ENCODE peak calls at places on chromosome 18, in six cellular contexts. I, U, N, D, W and J are unnamed samples.

GRCh38 chr18:7677424-7677823 is 110.3 kb downstream of the PTPRM start:
- DNase-seq in N (no peak), W (no peak), D (no peak), I (no peak), U (no peak), J (no peak)

GRCh38 chr18:2515908-2516625 is 55.2 kb downstream of the METTL4 start:
- DNase-seq in I (peak), D (peak), W (peak), U (peak), N (no peak), J (peak)

GRCh38 chr18:23992119-23992940 is 22.2 kb upstream of the TTC39C start:
- DNase-seq in U (no peak), N (peak), D (no peak), I (peak), W (peak), J (no peak)

GRCh38 chr18:36408606-36409005 is 111.1 kb downstream of the FHOD3 start:
- DNase-seq in U (no peak), I (no peak), N (no peak), W (no peak), D (no peak), J (no peak)

GRCh38 chr18:12008842-12009580 is 27.7 kb downstream of the IMPA2 start:
- DNase-seq in D (no peak), I (no peak), N (no peak), U (no peak), W (no peak), J (no peak)

GRCh38 chr18:52652451-52652850 is 312.5 kb downstream of the DCC start:
- DNase-seq in I (no peak), N (no peak), W (no peak), D (no peak), U (no peak), J (no peak)

GRCh38 chr18:48799724-48800315 is 150.9 kb downstream of the SMAD7 start:
- DNase-seq in U (no peak), D (no peak), I (no peak), N (no peak), W (no peak), J (no peak)

GRCh38 chr18:62447652-62448051 is 75.2 kb upstream of the ZCCHC2 start:
- DNase-seq in U (no peak), I (peak), W (no peak), N (no peak), D (no peak), J (no peak)

GRCh38 chr18:2881490-2882195 is 34.8 kb downstream of the EMILIN2 start:
- DNase-seq in U (no peak), I (peak), D (peak), W (peak), N (peak), J (peak)

GRCh38 chr18:50875966-50876536 is 2.9 kb upstream of the ME2 start:
- DNase-seq in N (no peak), I (no peak), U (no peak), W (no peak), D (no peak), J (no peak)
- H3K4me3 ChIP-seq in N (no peak), I (no peak), U (no peak), W (no peak), D (no peak), J (no peak)

GRCh38 chr18:59696311-59697235 is 650 bp downstream of the CCBE1 start:
- DNase-seq in N (peak), D (peak), W (peak), I (peak), U (peak), J (no peak)

GRCh38 chr18:59695551-59695950 is 1.7 kb downstream of the CCBE1 start:
- DNase-seq in U (no peak), N (no peak), D (no peak), I (no peak), W (no peak), J (no peak)

GRCh38 chr18:59699750-59700534 is 2.7 kb upstream of the CCBE1 start:
- DNase-seq in I (peak), W (no peak), U (no peak), N (no peak), D (no peak), J (no peak)

GRCh38 chr18:59699061-59699460 is 1.8 kb upstream of the CCBE1 start:
- DNase-seq in U (no peak), N (no peak), D (no peak), I (no peak), W (no peak), J (no peak)

DNA sequence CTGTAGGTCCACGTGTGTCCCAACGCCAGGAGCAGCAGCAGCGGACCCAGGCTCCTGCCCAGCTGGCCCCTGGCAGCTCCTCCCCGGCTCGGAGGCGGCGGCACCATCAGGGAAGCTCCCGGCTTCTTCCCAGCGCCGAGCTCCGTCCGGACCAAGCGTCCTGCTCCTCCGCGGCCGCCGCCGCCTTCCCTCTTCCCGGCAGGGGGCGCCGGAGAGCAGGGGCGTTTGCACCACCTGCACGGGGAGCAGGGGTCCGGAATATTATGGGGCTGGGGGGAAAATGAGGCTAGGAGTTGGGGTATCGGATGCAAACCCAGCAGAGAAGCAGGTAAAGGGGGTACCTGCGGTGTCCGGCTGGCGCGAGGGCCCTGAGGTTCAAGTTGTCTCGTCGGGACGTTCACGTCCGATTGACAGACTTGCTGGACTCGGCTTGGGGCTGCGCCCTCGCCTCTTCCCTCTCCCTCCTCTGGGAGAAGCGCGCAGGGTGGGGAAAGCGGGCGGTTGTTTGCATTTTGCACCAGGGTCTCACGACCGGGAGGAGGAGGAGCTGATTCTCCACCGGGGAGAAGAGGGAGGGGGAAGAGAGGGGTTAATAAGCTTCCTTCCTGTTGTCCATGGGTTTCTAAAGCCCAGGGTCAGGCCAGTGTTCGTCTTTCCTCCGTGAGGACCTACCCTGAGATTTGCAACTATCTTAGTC is at the start of gene CCBE1:
- DNase-seq in D (peak), U (peak), W (peak), N (peak), I (peak), J (no peak)
- TF ChIP-seq CTCF in D (peak), U (peak), W (peak), N (peak), I (peak), J (peak)

DNA sequence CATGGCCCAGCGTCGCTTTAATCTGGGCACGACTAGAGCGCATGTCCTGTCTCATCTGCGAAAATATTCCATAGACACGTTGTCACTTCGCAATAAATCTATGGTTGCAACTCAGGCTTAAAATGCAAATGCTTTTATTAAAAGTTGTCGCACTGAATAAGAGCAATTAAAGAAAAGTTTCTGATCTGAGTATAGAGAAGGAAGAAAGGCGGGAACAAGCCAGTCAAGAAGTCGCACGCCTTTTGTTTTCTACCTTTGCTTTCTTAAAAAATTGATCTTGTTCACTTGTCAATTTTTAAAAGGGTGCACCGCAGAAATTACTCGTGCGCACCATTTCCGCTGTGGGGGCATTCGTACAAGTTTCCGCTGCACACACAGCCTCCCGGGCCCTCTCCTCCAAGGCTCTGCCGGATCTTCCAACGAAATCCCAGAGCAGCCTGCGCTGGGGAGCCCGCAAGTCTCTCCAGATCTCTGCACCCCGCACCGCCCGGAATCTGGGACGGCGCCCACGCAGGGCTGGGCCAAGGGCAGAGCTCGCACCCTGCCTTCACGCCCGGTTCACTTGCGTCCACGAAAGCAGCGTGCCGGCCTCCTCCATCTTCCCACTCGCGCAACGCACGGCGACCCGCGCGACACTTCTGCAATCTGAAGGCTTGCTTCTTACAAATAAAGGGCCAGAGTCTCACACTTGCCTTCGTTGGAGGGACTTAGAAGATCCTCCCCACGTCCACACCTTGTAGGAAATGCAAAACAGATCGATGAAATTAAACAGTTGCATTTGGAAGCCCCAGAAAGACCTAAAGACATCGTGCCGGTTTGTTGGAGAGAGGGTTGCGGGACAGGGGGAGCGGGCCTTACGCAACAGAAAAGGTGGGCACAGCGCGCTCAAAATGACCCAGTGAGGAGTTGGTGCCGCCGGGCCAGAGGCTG is 2.7 kb upstream of the SALL3 start:
- DNase-seq in D (no peak), U (no peak), N (peak), I (no peak), W (no peak), J (no peak)
- H3K4me3 ChIP-seq in D (no peak), U (no peak), N (no peak), I (no peak), W (no peak), J (no peak)

DNA sequence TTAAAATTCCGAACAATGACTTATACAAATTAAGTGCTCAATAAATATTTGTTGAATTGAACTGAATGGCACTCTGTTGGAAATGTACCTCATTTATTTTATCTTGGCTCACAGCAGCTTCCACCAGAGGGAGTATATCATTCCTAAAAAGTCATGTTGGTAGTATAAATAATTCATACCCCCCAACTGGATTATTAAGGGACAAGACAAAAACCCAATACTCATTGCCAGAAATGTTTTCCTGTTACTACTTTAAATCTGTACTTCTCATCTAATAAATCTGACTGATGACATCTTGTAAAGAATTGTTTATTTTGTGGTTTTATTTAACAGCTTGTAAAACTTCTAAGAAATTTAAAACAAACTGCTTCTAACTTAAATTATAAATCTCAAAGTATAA is 163.9 kb downstream of the CDH2 start:
- DNase-seq in U (peak), D (peak), I (peak), N (no peak), W (no peak), J (no peak)
- TF ChIP-seq CTCF in U (peak), D (peak), I (peak), N (no peak), W (peak), J (peak)